ENCODE peak calls at places on chromosome 9, in nine cellular contexts. H is neural crest cell, C is astrocyte of the cerebellum, B is cardiac fibroblast, U is SK-N-SH, M is Peyer's patch, G is progenitor cell of endocrine pancreas, D is NB4, Z is GM12864. X is an unnamed sample.

GRCh38 chr9:122056484-122056883 is 36.6 kb downstream of the TTLL11 start:
- DNase-seq in H (peak; percentile 9), C (no peak), B (peak; percentile 17), U (no peak), M (no peak), G (peak; percentile 40), D (peak; percentile 17), Z (no peak), X (no peak)

GRCh38 chr9:33198163-33198562 is 31.0 kb upstream of the B4GALT1 start:
- DNase-seq in H (no peak), C (peak; percentile 73), B (peak; percentile 44), U (no peak), M (no peak), G (no peak), D (no peak), Z (no peak), X (no peak)

GRCh38 chr9:111102793-111103474 is 64.7 kb upstream of the LPAR1 start:
- DNase-seq in H (no peak), C (no peak), B (peak; percentile 37), U (no peak), M (no peak), G (no peak), D (no peak), Z (no peak), X (no peak)

GRCh38 chr9:89661391-89661949 is 56.7 kb downstream of the GADD45G start:
- DNase-seq in H (no peak), C (no peak), B (no peak), U (no peak), M (peak; percentile 66), G (no peak), D (peak; percentile 18), Z (no peak), X (no peak)

GRCh38 chr9:88418715-88419540 is 30.7 kb downstream of the SPIN1 start:
- DNase-seq in H (no peak), C (no peak), B (peak; percentile 84), U (no peak), M (no peak), G (no peak), D (peak; percentile 28), Z (no peak), X (no peak)

GRCh38 chr9:97307091-97307490 is 368 bp upstream of the CCDC180 start:
- DNase-seq in H (peak; percentile 77), C (peak; percentile 49), B (peak; percentile 73), U (peak; percentile 34), M (peak; percentile 82), G (peak; percentile 65), D (no peak), Z (no peak), X (no peak)

GRCh38 chr9:35725362-35725761 is 6.6 kb downstream of the TLN1 start:
- DNase-seq in H (no peak), C (no peak), B (no peak), U (no peak), M (no peak), G (no peak), D (no peak), Z (no peak), X (no peak)

GRCh38 chr9:115999498-115999897 is 154.1 kb upstream of the PAPPA start:
- DNase-seq in H (no peak), C (no peak), B (peak; percentile 82), U (no peak), M (no peak), G (no peak), D (no peak), Z (no peak), X (no peak)

GRCh38 chr9:107227696-107228258 is 55.3 kb upstream of the RAD23B start:
- DNase-seq in H (no peak), C (no peak), B (no peak), U (no peak), M (no peak), G (no peak), D (no peak), Z (no peak), X (no peak)

GRCh38 chr9:88388886-88389617 is 808 bp downstream of the SPIN1 start:
- DNase-seq in H (peak; percentile 63), C (no peak), B (peak; percentile 76), U (peak; percentile 91), M (peak; percentile 75), G (peak; percentile 80), D (peak; percentile 77), Z (no peak), X (no peak)

GRCh38 chr9:90842984-90843383 is 41.4 kb downstream of the SYK start:
- DNase-seq in H (no peak), C (no peak), B (no peak), U (no peak), M (no peak), G (no peak), D (peak; percentile 86), Z (no peak), X (no peak)

GRCh38 chr9:124741681-124742080 is 29.4 kb downstream of the NR6A1 start:
- DNase-seq in H (no peak), C (no peak), B (no peak), U (peak; percentile 42), M (no peak), G (no peak), D (no peak), Z (no peak), X (no peak)

GRCh38 chr9:107587175-107587963 is 97.8 kb upstream of the KLF4 start:
- DNase-seq in H (no peak), C (no peak), B (no peak), U (no peak), M (peak; percentile 89), G (no peak), D (peak; percentile 59), Z (no peak), X (peak; percentile 47)

GRCh38 chr9:113409883-113410206 is 630 bp downstream of the POLE3 start:
- DNase-seq in H (no peak), C (no peak), B (no peak), U (no peak), M (no peak), G (no peak), D (no peak), Z (no peak), X (no peak)
- TF ChIP-seq CTCF in H (peak; percentile 21), C (no peak), B (no peak), U (no peak), M (no peak), G (no peak), D (no peak), Z (no peak), X (no peak)

GRCh38 chr9:75890541-75891276 is at the start of gene PCSK5:
- DNase-seq in H (peak; percentile 76), C (peak; percentile 89), B (peak; percentile 95), U (peak; percentile 77), M (peak; percentile 94), G (peak; percentile 84), D (peak; percentile 57), Z (no peak), X (peak; percentile 85)
- TF ChIP-seq CTCF in H (peak; percentile 45), C (peak; percentile 36), B (peak; percentile 21), U (peak; percentile 16), M (peak; percentile 41), G (peak; percentile 47), D (no peak), Z (no peak), X (no peak)

GRCh38 chr9:137776306-137776995 is 101.1 kb upstream of the CACNA1B start:
- DNase-seq in H (no peak), C (no peak), B (no peak), U (no peak), M (no peak), G (no peak), D (no peak), Z (no peak), X (no peak)

GRCh38 chr9:137771580-137771979 is 106.0 kb upstream of the CACNA1B start:
- DNase-seq in H (no peak), C (no peak), B (no peak), U (no peak), M (no peak), G (no peak), D (no peak), Z (no peak), X (no peak)

GRCh38 chr9:137774775-137775386 is 102.7 kb upstream of the CACNA1B start:
- DNase-seq in H (no peak), C (no peak), B (no peak), U (no peak), M (no peak), G (no peak), D (no peak), Z (no peak), X (no peak)

GRCh38 chr9:137777761-137778160 is 99.8 kb upstream of the CACNA1B start:
- DNase-seq in H (no peak), C (no peak), B (no peak), U (no peak), M (no peak), G (no peak), D (no peak), Z (no peak), X (no peak)

DNA sequence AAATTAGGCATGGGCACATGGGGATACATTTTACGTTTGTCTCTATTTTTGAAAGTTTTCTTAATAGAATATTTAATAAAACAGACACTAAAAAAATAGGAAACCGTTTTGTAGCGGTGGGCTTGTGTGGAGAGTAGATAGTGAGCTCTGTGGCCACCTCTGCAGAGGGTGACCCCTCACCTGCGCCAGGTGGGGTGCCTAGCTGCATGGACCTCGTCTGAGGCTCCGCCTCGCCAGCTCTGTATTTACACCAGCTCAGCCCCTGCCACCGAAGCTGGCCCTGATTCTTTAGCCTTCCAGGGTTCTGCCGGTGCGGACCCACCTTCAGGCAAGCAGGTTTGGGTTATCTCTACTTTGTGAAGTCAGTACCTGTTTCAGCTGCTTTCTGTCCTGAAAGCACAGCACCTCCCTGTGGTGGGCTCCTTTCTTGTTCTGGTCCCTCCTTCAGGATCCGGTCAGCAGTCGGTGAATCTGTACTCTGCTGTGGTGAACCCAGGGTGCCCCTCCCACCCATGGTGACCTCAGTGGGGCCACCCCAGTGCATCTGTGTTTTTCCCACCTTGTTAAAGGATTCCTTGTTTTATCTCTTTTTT is 105.2 kb upstream of the CACNA1B start:
- DNase-seq in H (no peak), C (no peak), B (no peak), U (no peak), M (no peak), G (no peak), D (no peak), Z (no peak), X (no peak)
- TF ChIP-seq CTCF in H (no peak), C (peak; percentile 25), B (no peak), U (peak; percentile 14), M (no peak), G (peak; percentile 28), D (peak; percentile 13), Z (peak; percentile 29), X (no peak)

GRCh38 chr9:129326061-129327005 is 148.3 kb upstream of the IER5L start:
- DNase-seq in H (no peak), C (no peak), B (no peak), U (no peak), M (peak; percentile 25), G (no peak), D (no peak), Z (no peak), X (no peak)
- TF ChIP-seq CTCF in H (no peak), C (no peak), B (no peak), U (no peak), M (no peak), G (no peak), D (no peak), Z (no peak), X (no peak)

DNA sequence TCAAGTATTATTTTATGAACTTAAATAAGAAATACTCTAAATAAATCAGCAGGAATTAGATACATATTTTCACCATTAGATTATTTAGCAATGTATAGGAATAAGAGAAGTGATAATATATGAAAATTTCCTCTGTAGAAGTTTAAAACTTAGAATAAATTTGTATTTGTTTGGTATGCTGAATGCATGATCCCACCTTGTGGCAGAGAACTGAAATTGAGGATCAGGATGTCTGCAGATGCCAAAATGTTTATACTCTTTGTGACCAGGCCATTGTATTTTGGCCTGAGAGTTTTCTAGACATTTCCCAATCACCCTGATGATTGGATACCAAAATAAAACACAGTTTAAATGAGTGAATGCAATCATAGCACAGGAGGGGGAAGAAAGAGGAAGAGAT is 6.3 kb downstream of the TYRP1 start:
- DNase-seq in H (no peak), C (no peak), B (peak; percentile 69), U (no peak), M (no peak), G (no peak), D (peak; percentile 12), Z (no peak), X (no peak)
- TF ChIP-seq CTCF in H (peak; percentile 53), C (peak; percentile 58), B (peak; percentile 52), U (peak; percentile 42), M (no peak), G (peak; percentile 45), D (peak; percentile 22), Z (no peak), X (no peak)